ENCODE peak calls at places on chromosomes 16 and 17, in nine cellular contexts. One of them, this sample, is unnamed.

GRCh38 chr16:63061319-63061718 is 1025.1 kb upstream of the CDH8 start:
- DNase-seq in heart right ventricle: no peak
- DNase-seq in T1000: no peak
- DNase-seq in AML-193: no peak
- DNase-seq in AG20443: no peak
- DNase-seq in islet precursor cell: peak
- DNase-seq in CD8-positive, alpha-beta memory T cell: no peak
- DNase-seq in tibial artery: no peak
- DNase-seq in NCI-H748 treated with DMSO at 0.1 percent for 48 hours: no peak
- DNase-seq in this sample: no peak

GRCh38 chr16:15660203-15660601 is 10.2 kb downstream of the NDE1 start:
- DNase-seq in islet precursor cell: no peak
- DNase-seq in CD8-positive, alpha-beta memory T cell: no peak
- DNase-seq in NCI-H748 treated with DMSO at 0.1 percent for 48 hours: no peak
- DNase-seq in heart right ventricle: no peak
- DNase-seq in AML-193: no peak
- DNase-seq in tibial artery: peak
- DNase-seq in T1000: no peak
- DNase-seq in AG20443: no peak
- DNase-seq in this sample: no peak

GRCh38 chr17:9902116-9902515 is 3.0 kb downstream of the RCVRN start:
- DNase-seq in AG20443: peak
- DNase-seq in T1000: no peak
- DNase-seq in NCI-H748 treated with DMSO at 0.1 percent for 48 hours: no peak
- DNase-seq in AML-193: no peak
- DNase-seq in tibial artery: no peak
- DNase-seq in islet precursor cell: no peak
- DNase-seq in CD8-positive, alpha-beta memory T cell: no peak
- DNase-seq in heart right ventricle: no peak
- DNase-seq in this sample: no peak

GRCh38 chr17:48997827-48998556 is 807 bp downstream of the IGF2BP1 start:
- DNase-seq in AG20443: peak
- DNase-seq in T1000: no peak
- DNase-seq in heart right ventricle: no peak
- DNase-seq in islet precursor cell: peak
- DNase-seq in CD8-positive, alpha-beta memory T cell: no peak
- DNase-seq in tibial artery: no peak
- DNase-seq in AML-193: no peak
- DNase-seq in NCI-H748 treated with DMSO at 0.1 percent for 48 hours: peak
- DNase-seq in this sample: no peak

GRCh38 chr17:73546770-73547345 is 97.4 kb downstream of the SDK2 start:
- DNase-seq in NCI-H748 treated with DMSO at 0.1 percent for 48 hours: no peak
- DNase-seq in tibial artery: no peak
- DNase-seq in heart right ventricle: no peak
- DNase-seq in islet precursor cell: peak
- DNase-seq in CD8-positive, alpha-beta memory T cell: no peak
- DNase-seq in T1000: no peak
- DNase-seq in AG20443: peak
- DNase-seq in AML-193: peak
- DNase-seq in this sample: peak

GRCh38 chr17:68906638-68907037 is 48.6 kb downstream of the ABCA8 start:
- DNase-seq in NCI-H748 treated with DMSO at 0.1 percent for 48 hours: no peak
- DNase-seq in AG20443: no peak
- DNase-seq in heart right ventricle: no peak
- DNase-seq in islet precursor cell: no peak
- DNase-seq in tibial artery: no peak
- DNase-seq in T1000: no peak
- DNase-seq in AML-193: peak
- DNase-seq in CD8-positive, alpha-beta memory T cell: no peak
- DNase-seq in this sample: no peak

GRCh38 chr17:48795444-48796162 is 21.4 kb downstream of the TTLL6 start:
- DNase-seq in T1000: no peak
- DNase-seq in AG20443: peak
- DNase-seq in tibial artery: peak
- DNase-seq in heart right ventricle: no peak
- DNase-seq in CD8-positive, alpha-beta memory T cell: no peak
- DNase-seq in islet precursor cell: peak
- DNase-seq in NCI-H748 treated with DMSO at 0.1 percent for 48 hours: no peak
- DNase-seq in AML-193: no peak
- DNase-seq in this sample: no peak

GRCh38 chr16:47045023-47045422 is 71.5 kb upstream of the DNAJA2 start:
- DNase-seq in NCI-H748 treated with DMSO at 0.1 percent for 48 hours: no peak
- DNase-seq in CD8-positive, alpha-beta memory T cell: no peak
- DNase-seq in AML-193: no peak
- DNase-seq in T1000: no peak
- DNase-seq in islet precursor cell: no peak
- DNase-seq in tibial artery: no peak
- DNase-seq in heart right ventricle: no peak
- DNase-seq in AG20443: no peak
- DNase-seq in this sample: peak

GRCh38 chr17:2243953-2244352 is 59.6 kb downstream of the SMG6 start:
- DNase-seq in CD8-positive, alpha-beta memory T cell: no peak
- DNase-seq in AG20443: no peak
- DNase-seq in AML-193: no peak
- DNase-seq in T1000: no peak
- DNase-seq in tibial artery: no peak
- DNase-seq in NCI-H748 treated with DMSO at 0.1 percent for 48 hours: no peak
- DNase-seq in heart right ventricle: no peak
- DNase-seq in islet precursor cell: no peak
- DNase-seq in this sample: no peak

GRCh38 chr17:41801374-41802062 is 10.2 kb downstream of the P3H4 start:
- DNase-seq in tibial artery: peak
- DNase-seq in heart right ventricle: peak
- DNase-seq in AG20443: peak
- DNase-seq in CD8-positive, alpha-beta memory T cell: peak
- DNase-seq in AML-193: peak
- DNase-seq in islet precursor cell: peak
- DNase-seq in NCI-H748 treated with DMSO at 0.1 percent for 48 hours: peak
- DNase-seq in T1000: peak
- DNase-seq in this sample: peak

GRCh38 chr16:82629441-82630027 is 2.8 kb downstream of the CDH13 start:
- DNase-seq in heart right ventricle: no peak
- DNase-seq in tibial artery: no peak
- DNase-seq in NCI-H748 treated with DMSO at 0.1 percent for 48 hours: no peak
- DNase-seq in islet precursor cell: peak
- DNase-seq in T1000: peak
- DNase-seq in AML-193: no peak
- DNase-seq in CD8-positive, alpha-beta memory T cell: no peak
- DNase-seq in AG20443: peak
- DNase-seq in this sample: no peak

GRCh38 chr16:2911580-2912329 is at the start of gene FLYWCH1:
- DNase-seq in AML-193: peak
- DNase-seq in islet precursor cell: peak
- DNase-seq in heart right ventricle: peak
- DNase-seq in tibial artery: peak
- DNase-seq in NCI-H748 treated with DMSO at 0.1 percent for 48 hours: peak
- DNase-seq in T1000: peak
- DNase-seq in AG20443: peak
- DNase-seq in CD8-positive, alpha-beta memory T cell: peak
- DNase-seq in this sample: peak

GRCh38 chr17:35666070-35666469 is 65.4 kb upstream of the RASL10B start:
- DNase-seq in AML-193: no peak
- DNase-seq in AG20443: no peak
- DNase-seq in CD8-positive, alpha-beta memory T cell: no peak
- DNase-seq in heart right ventricle: no peak
- DNase-seq in tibial artery: no peak
- DNase-seq in islet precursor cell: no peak
- DNase-seq in NCI-H748 treated with DMSO at 0.1 percent for 48 hours: no peak
- DNase-seq in T1000: no peak
- DNase-seq in this sample: no peak

GRCh38 chr16:69106491-69107291 is 1.2 kb downstream of the HAS3 start:
- DNase-seq in tibial artery: peak
- DNase-seq in AG20443: peak
- DNase-seq in NCI-H748 treated with DMSO at 0.1 percent for 48 hours: no peak
- DNase-seq in T1000: no peak
- DNase-seq in islet precursor cell: no peak
- DNase-seq in heart right ventricle: no peak
- DNase-seq in CD8-positive, alpha-beta memory T cell: no peak
- DNase-seq in AML-193: no peak
- DNase-seq in this sample: no peak

GRCh38 chr16:80527297-80527696 is 13.5 kb upstream of the DYNLRB2 start:
- DNase-seq in AML-193: peak
- DNase-seq in T1000: no peak
- DNase-seq in AG20443: peak
- DNase-seq in NCI-H748 treated with DMSO at 0.1 percent for 48 hours: peak
- DNase-seq in heart right ventricle: no peak
- DNase-seq in islet precursor cell: peak
- DNase-seq in tibial artery: no peak
- DNase-seq in CD8-positive, alpha-beta memory T cell: no peak
- DNase-seq in this sample: peak